ENCODE peak calls at places on chromosome X, in eight cellular contexts. S, J, R, O, T, A, C and L are unnamed samples.
A peak's percentile ranks its signal among the peaks of the same experiment; 100 is the strongest.

GRCh38 chrX:30283456-30284200 is 25.6 kb downstream of the NR0B1 start:
- DNase-seq in O (peak; percentile 88), C (no peak), R (peak; percentile 53), A (no peak), T (no peak), S (peak; percentile 83), J (peak; percentile 76), L (peak; percentile 82)

GRCh38 chrX:72351606-72352338 is 46.1 kb upstream of the CITED1 start:
- DNase-seq in A (no peak), S (no peak), J (no peak), O (peak; percentile 78), R (no peak), T (peak; percentile 3), C (no peak), L (peak; percentile 68)

GRCh38 chrX:12332786-12333347 is 194.6 kb downstream of the FRMPD4 start:
- DNase-seq in A (no peak), O (no peak), C (no peak), J (no peak), R (no peak), S (no peak), T (no peak), L (peak; percentile 25)

GRCh38 chrX:53249387-53250042 is 24.5 kb upstream of the KDM5C start:
- DNase-seq in A (no peak), J (no peak), O (no peak), T (no peak), S (no peak), R (no peak), C (no peak), L (no peak)

GRCh38 chrX:129653985-129654651 is 638 bp downstream of the APLN start:
- DNase-seq in A (no peak), T (no peak), R (no peak), J (peak; percentile 21), C (no peak), S (peak; percentile 36), O (no peak), L (no peak)

GRCh38 chrX:64571011-64571410 is 175.8 kb upstream of the MTMR8 start:
- DNase-seq in C (no peak), R (no peak), J (no peak), T (no peak), S (no peak), A (peak; percentile 45), O (no peak), L (no peak)

GRCh38 chrX:150450519-150451177 is 87.5 kb downstream of the MAMLD1 start:
- DNase-seq in J (no peak), R (no peak), T (no peak), A (no peak), S (no peak), O (no peak), C (no peak), L (no peak)

GRCh38 chrX:136206916-136207315 is 44.3 kb downstream of the MAP7D3 start:
- DNase-seq in A (no peak), R (no peak), T (no peak), C (no peak), J (no peak), O (no peak), S (no peak), L (no peak)

GRCh38 chrX:4550018-4550417 is 836.6 kb upstream of the PRKX start:
- DNase-seq in C (no peak), T (no peak), J (no peak), O (no peak), R (no peak), S (no peak), A (no peak), L (no peak)

GRCh38 chrX:3143043-3143799 is 102.0 kb downstream of the ARSF start:
- DNase-seq in O (no peak), T (no peak), R (no peak), S (no peak), J (no peak), A (no peak), C (no peak), L (no peak)

GRCh38 chrX:54920610-54921426 is at the start of gene TRO:
- DNase-seq in A (peak; percentile 68), R (no peak), C (no peak), O (peak; percentile 2), S (peak; percentile 35), T (no peak), J (no peak), L (no peak)

GRCh38 chrX:15686818-15687685 is 22.4 kb upstream of the CLTRN start:
- DNase-seq in A (peak; percentile 80), S (peak; percentile 61), R (no peak), J (peak; percentile 46), T (peak; percentile 39), O (peak; percentile 70), C (no peak), L (peak; percentile 44)

GRCh38 chrX:40651620-40652223 is 4.4 kb upstream of the CXorf38 start:
- DNase-seq in A (peak; percentile 82), J (no peak), T (peak; percentile 55), R (no peak), S (peak; percentile 77), C (peak; percentile 67), O (peak; percentile 81), L (peak; percentile 48)

GRCh38 chrX:44082829-44083228 is 109.6 kb upstream of the NDP start:
- DNase-seq in C (no peak), T (no peak), J (no peak), R (no peak), S (no peak), A (no peak), O (no peak), L (no peak)

GRCh38 chrX:47361538-47362511 is 8.6 kb upstream of the ZNF157 start:
- DNase-seq in T (peak; percentile 85), O (peak; percentile 89), J (peak; percentile 78), A (peak; percentile 91), R (peak; percentile 84), S (peak; percentile 99), C (peak; percentile 77), L (peak; percentile 86)

GRCh38 chrX:27987862-27988646 is 6.8 kb upstream of the DCAF8L1 start:
- DNase-seq in T (no peak), C (no peak), S (no peak), J (no peak), A (peak; percentile 13), O (no peak), R (no peak), L (no peak)

GRCh38 chrX:14508025-14508690 is 21.2 kb upstream of the GLRA2 start:
- DNase-seq in C (no peak), J (no peak), S (no peak), O (no peak), R (no peak), A (no peak), T (no peak), L (no peak)

GRCh38 chrX:17738002-17738713 is 865 bp downstream of the SCML1 start:
- DNase-seq in R (no peak), A (peak; percentile 48), C (peak; percentile 58), S (peak; percentile 29), J (no peak), T (peak; percentile 12), O (peak; percentile 18), L (peak; percentile 32)

GRCh38 chrX:12360389-12360788 is 222.1 kb downstream of the FRMPD4 start:
- DNase-seq in J (peak; percentile 7), R (peak; percentile 30), S (peak; percentile 16), C (no peak), A (no peak), O (peak; percentile 82), T (no peak), L (peak; percentile 58)

GRCh38 chrX:154505726-154506125 is 10.3 kb downstream of the FAM3A start:
- DNase-seq in T (no peak), S (peak; percentile 65), J (no peak), R (no peak), C (no peak), O (no peak), A (no peak), L (peak; percentile 49)

GRCh38 chrX:48956728-48957414 is 536 bp downstream of the OTUD5 start:
- DNase-seq in T (peak; percentile 13), R (no peak), J (no peak), A (peak; percentile 33), S (no peak), C (peak; percentile 58), O (no peak), L (no peak)

GRCh38 chrX:13719192-13719856 is 15.1 kb downstream of the TRAPPC2 start:
- DNase-seq in S (peak; percentile 22), J (no peak), O (no peak), C (no peak), R (no peak), A (no peak), T (no peak), L (no peak)

GRCh38 chrX:95728446-95728845 is 956.2 kb upstream of the DIAPH2 start:
- DNase-seq in R (no peak), S (no peak), A (peak; percentile 57), T (no peak), J (no peak), C (no peak), O (no peak), L (no peak)

GRCh38 chrX:70969635-70970481 is 39.0 kb upstream of the SLC7A3 start:
- DNase-seq in S (no peak), R (no peak), T (no peak), A (no peak), J (no peak), C (no peak), O (no peak), L (no peak)
- H3K4me3 ChIP-seq in S (no peak overlapping the region), R (no peak overlapping the region), T (no peak overlapping the region), A (no peak overlapping the region), J (no peak overlapping the region), C (no peak overlapping the region), O (no peak overlapping the region), L (no peak overlapping the region)

GRCh38 chrX:141314441-141314840 is 72.1 kb upstream of the SPANXC start:
- DNase-seq in R (no peak), A (no peak), J (no peak), C (no peak), T (no peak), O (peak; percentile 9), S (peak; percentile 2), L (no peak)
- TF ChIP-seq CTCF in R (no peak), A (no peak), J (no peak), C (no peak), T (no peak), O (no peak), S (no peak), L (no peak)

DNA sequence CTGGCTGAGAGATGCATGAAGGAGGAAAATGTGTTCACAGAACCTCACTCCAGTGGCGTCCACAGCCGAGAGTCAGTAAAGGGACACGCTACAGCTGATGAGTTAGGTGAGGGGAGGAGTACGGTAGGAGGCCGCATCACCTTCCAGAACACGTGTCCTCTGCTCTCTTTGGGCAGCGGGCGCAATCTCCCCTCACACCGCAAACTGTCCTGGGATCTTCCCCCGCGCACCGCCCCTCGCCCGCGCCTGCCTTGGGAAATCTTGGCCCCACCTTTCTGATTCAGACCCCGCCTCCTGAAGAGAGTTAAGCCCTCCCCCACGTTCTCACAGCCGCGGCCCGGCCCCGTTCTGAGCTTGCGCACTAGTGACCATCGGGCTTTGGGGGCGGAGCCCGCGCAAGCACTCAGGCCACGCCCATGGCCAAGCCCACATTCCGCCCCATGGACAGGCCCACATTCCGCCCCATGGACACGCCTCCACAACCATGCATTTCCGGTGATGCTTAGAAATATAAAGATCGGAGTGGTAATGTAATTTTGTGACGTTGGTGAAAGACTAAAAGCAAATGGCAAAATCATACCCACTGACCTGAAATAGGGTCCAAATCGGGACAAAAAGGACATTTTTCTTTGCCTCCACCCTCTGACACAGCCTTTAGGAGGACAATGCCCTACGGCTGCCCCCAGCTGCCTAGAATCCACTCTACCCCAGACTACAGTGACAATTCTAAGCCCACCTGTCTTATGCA is 13.3 kb downstream of the SMIM10 start:
- DNase-seq in J (peak; percentile 61), T (peak; percentile 88), A (peak; percentile 94), O (peak; percentile 87), S (peak; percentile 92), C (peak; percentile 94), R (peak; percentile 78), L (peak; percentile 81)
- H3K4me3 ChIP-seq in J (peak overlapping the region; percentile 59), T (peak overlapping the region; percentile 30), A (peak overlapping the region; percentile 43), O (peak overlapping the region; percentile 78), S (peak overlapping the region; percentile 65), C (peak overlapping the region; percentile 61), R (peak overlapping the region; percentile 68), L (peak overlapping the region; percentile 74)

GRCh38 chrX:134374910-134375309 is 85.1 kb upstream of the HPRT1 start:
- DNase-seq in T (no peak), C (no peak), A (no peak), R (no peak), J (no peak), O (peak; percentile 7), S (peak; percentile 10), L (no peak)
- TF ChIP-seq CTCF in T (no peak), C (no peak), A (no peak), R (no peak), J (no peak), O (no peak), S (no peak), L (no peak)